ENCODE peak calls at places on chromosomes 3 and 15, in six cellular contexts. Y, Q, E, N, W and J are unnamed samples.

GRCh38 chr3:197811343-197811742 is 20.3 kb downstream of the LRCH3 start:
- DNase-seq in Y (no peak), Q (peak; percentile 75), E (no peak), N (no peak), W (no peak), J (no peak)

GRCh38 chr15:39685999-39686613 is 96.5 kb downstream of the FSIP1 start:
- DNase-seq in Y (peak; percentile 60), Q (peak; percentile 67), E (peak; percentile 39), N (peak; percentile 46), W (no peak), J (peak; percentile 73)

GRCh38 chr3:175005881-175006280 is 146.7 kb downstream of the NAALADL2 start:
- DNase-seq in Y (no peak), Q (no peak), E (no peak), N (no peak), W (no peak), J (no peak)

GRCh38 chr3:195543642-195544536 is 764 bp upstream of the PPP1R2 start:
- DNase-seq in Y (no peak), Q (no peak), E (no peak), N (peak; percentile 42), W (peak; percentile 88), J (no peak)

GRCh38 chr3:10273697-10274305 is 18.9 kb downstream of the GHRL start:
- DNase-seq in Y (no peak), Q (no peak), E (no peak), N (no peak), W (no peak), J (no peak)

GRCh38 chr3:184314700-184315505 is 497 bp downstream of the EIF4G1 start:
- DNase-seq in Y (peak; percentile 52), Q (peak; percentile 79), E (peak; percentile 67), N (peak; percentile 73), W (peak; percentile 94), J (peak; percentile 83)

GRCh38 chr3:151918253-151919029 is 45.0 kb downstream of the SUCNR1 start:
- DNase-seq in Y (peak; percentile 44), Q (no peak), E (peak; percentile 52), N (peak; percentile 61), W (no peak), J (peak; percentile 72)

GRCh38 chr3:88005066-88005465 is 53.7 kb downstream of the CGGBP1 start:
- DNase-seq in Y (peak; percentile 60), Q (no peak), E (peak; percentile 36), N (peak; percentile 26), W (no peak), J (peak; percentile 69)

GRCh38 chr15:64251121-64251520 is 88.3 kb upstream of the PPIB start:
- DNase-seq in Y (no peak), Q (no peak), E (no peak), N (no peak), W (no peak), J (no peak)

GRCh38 chr15:71752604-71753289 is 57.6 kb upstream of the NR2E3 start:
- DNase-seq in Y (peak; percentile 33), Q (peak; percentile 44), E (peak; percentile 9), N (peak; percentile 85), W (no peak), J (peak; percentile 73)

GRCh38 chr3:141390747-141391146 is 22.4 kb downstream of the ZBTB38 start:
- DNase-seq in Y (no peak), Q (no peak), E (no peak), N (no peak), W (no peak), J (no peak)

GRCh38 chr15:89106200-89106599 is 17.9 kb downstream of the ABHD2 start:
- DNase-seq in Y (no peak), Q (no peak), E (no peak), N (no peak), W (no peak), J (no peak)

GRCh38 chr3:61053781-61054496 is 197.3 kb downstream of the FHIT start:
- DNase-seq in Y (no peak), Q (no peak), E (no peak), N (peak; percentile 39), W (no peak), J (no peak)

GRCh38 chr3:161371441-161372320 is at the start of gene SPTSSB:
- DNase-seq in Y (no peak), Q (no peak), E (peak; percentile 57), N (peak; percentile 22), W (peak; percentile 80), J (no peak)

GRCh38 chr3:73683706-73684105 is 59.0 kb upstream of the PDZRN3 start:
- DNase-seq in Y (no peak), Q (no peak), E (no peak), N (no peak), W (no peak), J (no peak)

GRCh38 chr3:17910922-17911321 is 168.5 kb upstream of the TBC1D5 start:
- DNase-seq in Y (peak; percentile 35), Q (no peak), E (no peak), N (no peak), W (no peak), J (no peak)

GRCh38 chr3:95310560-95310959 is 1247.7 kb downstream of the NSUN3 start:
- DNase-seq in Y (no peak), Q (no peak), E (peak; percentile 65), N (no peak), W (no peak), J (no peak)

GRCh38 chr15:49707598-49707997 is 86.8 kb downstream of the DTWD1 start:
- DNase-seq in Y (no peak), Q (no peak), E (no peak), N (no peak), W (no peak), J (no peak)

DNA sequence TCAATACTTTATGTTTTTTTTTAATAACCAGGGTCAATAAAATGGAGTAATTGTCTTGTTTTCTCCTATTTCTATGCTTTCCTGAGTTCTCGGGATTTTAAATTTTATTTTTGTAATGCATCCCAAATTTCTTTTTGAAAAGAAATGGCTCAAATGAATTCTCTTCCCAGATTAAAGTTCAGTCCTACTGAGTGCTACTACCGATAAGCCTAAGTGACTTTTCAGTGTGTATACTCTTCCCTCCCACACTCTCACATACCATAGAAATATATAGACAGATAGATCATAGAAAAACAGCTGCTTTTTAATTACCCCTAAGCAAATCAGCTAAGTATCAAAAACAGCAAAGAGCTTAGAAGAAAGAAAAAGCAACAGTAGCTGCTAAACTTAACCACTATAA is 1.5 kb downstream of the SERPINI1 start:
- DNase-seq in Y (no peak), Q (no peak), E (no peak), N (no peak), W (no peak), J (no peak)
- H3K4me1 ChIP-seq in Y (peaks cover 54% of the 10 kb centered on the region), Q (peaks cover 32% of the 10 kb centered on the region), E (peaks cover 26% of the 10 kb centered on the region), N (peaks cover 4% of the 10 kb centered on the region), W (peaks cover 51% of the 10 kb centered on the region), J (peaks cover 32% of the 10 kb centered on the region)

DNA sequence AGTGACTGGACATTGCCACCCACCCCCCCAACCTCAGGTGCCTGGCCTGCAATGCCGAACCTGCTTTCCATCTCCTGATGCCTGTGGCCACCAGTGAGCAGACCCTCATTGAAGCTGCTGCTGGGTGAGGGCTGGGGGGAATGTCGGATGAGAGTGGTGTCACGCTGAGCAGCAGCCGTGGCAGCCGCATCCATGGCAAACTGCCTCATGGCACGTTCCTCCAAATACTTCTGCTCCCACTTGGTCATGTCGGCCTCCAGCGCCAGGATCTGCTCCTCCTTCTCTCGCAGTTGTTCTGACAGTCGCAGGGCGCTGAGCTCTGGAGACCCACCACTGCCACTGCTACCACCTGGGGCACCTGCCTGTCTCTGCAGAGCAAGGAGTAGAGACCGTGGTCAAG is 14.2 kb downstream of the AMOTL2 start:
- DNase-seq in Y (no peak), Q (no peak), E (no peak), N (no peak), W (peak; percentile 72), J (no peak)
- H3K4me1 ChIP-seq in Y (peaks cover 10% of the 10 kb centered on the region), Q (peaks cover 100% of the 10 kb centered on the region), E (peaks cover 25% of the 10 kb centered on the region), N (peaks cover 6% of the 10 kb centered on the region), W (peaks cover 92% of the 10 kb centered on the region), J (no peaks in the 10 kb centered on the region)

GRCh38 chr3:173743512-173743911 is 346.0 kb downstream of the NLGN1 start:
- DNase-seq in Y (no peak), Q (no peak), E (no peak), N (no peak), W (no peak), J (no peak)

GRCh38 chr3:173745952-173746682 is 348.6 kb downstream of the NLGN1 start:
- DNase-seq in Y (no peak), Q (no peak), E (no peak), N (no peak), W (no peak), J (no peak)

GRCh38 chr3:173742491-173742890 is 344.9 kb downstream of the NLGN1 start:
- DNase-seq in Y (no peak), Q (no peak), E (no peak), N (no peak), W (no peak), J (no peak)

GRCh38 chr3:173743111-173743510 is 345.6 kb downstream of the NLGN1 start:
- DNase-seq in Y (no peak), Q (no peak), E (no peak), N (no peak), W (no peak), J (no peak)

DNA sequence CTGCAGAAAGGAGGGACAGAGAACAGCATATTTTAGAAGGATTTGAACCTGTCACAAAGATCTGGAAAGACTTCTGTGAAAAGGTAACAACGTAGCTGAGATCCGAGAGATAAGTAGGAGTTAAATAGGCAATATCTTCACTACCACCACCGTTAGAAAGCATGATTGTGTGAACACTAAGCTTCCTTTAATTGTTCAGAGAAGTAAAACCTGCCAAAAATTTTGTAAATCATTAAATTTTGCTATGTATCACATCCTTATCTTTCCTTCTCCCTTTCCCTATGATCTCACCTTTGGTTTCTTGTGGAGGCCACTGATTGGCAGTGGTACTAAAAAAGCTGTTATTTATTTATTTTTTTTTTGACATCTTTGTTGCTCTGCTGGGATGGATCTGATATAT is 346.9 kb downstream of the NLGN1 start:
- DNase-seq in Y (no peak), Q (no peak), E (no peak), N (no peak), W (no peak), J (no peak)
- H3K4me1 ChIP-seq in Y (no peaks in the 10 kb centered on the region), Q (no peaks in the 10 kb centered on the region), E (no peaks in the 10 kb centered on the region), N (no peaks in the 10 kb centered on the region), W (no peaks in the 10 kb centered on the region), J (no peaks in the 10 kb centered on the region)

GRCh38 chr3:11570789-11571495 is 72.8 kb downstream of the VGLL4 start:
- DNase-seq in Y (no peak), Q (no peak), E (no peak), N (no peak), W (no peak), J (no peak)

GRCh38 chr3:11570251-11570650 is 73.5 kb downstream of the VGLL4 start:
- DNase-seq in Y (no peak), Q (no peak), E (no peak), N (no peak), W (no peak), J (no peak)

GRCh38 chr3:11568503-11569155 is 75.1 kb downstream of the VGLL4 start:
- DNase-seq in Y (no peak), Q (peak; percentile 72), E (no peak), N (no peak), W (no peak), J (no peak)

GRCh38 chr3:11567516-11568467 is 75.9 kb downstream of the VGLL4 start:
- DNase-seq in Y (no peak), Q (no peak), E (no peak), N (no peak), W (no peak), J (no peak)

DNA sequence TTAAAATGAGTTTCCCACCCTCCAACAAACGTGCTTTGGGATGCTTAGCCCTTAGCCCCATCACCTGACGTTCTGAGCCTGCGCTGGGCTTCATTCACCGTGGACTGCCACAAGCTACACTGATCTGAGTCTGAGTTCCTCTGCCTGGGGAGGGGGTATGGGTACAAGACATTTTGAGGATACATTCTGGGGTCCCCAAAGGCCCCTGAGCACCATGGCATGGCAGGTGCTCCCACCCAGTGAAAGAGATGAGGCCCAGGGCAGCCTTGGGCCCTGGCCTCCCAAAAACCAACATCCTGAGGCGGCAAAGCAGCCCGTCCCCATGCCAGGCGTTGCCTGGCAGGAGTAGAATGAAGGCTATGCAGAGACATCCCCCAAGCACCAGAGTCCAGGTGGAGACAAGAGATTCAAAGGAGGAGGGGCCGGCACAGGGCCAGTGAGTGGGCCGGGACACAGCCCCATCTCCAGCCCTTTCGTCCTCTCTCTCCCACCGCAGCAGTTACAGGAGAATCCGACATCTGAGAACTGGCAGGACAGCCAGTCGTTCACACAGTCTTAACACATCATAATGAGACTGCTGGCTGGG is 74.5 kb downstream of the VGLL4 start:
- DNase-seq in Y (no peak), Q (no peak), E (no peak), N (no peak), W (no peak), J (no peak)
- H3K4me1 ChIP-seq in Y (no peaks in the 10 kb centered on the region), Q (peaks cover 93% of the 10 kb centered on the region), E (no peaks in the 10 kb centered on the region), N (no peaks in the 10 kb centered on the region), W (peaks cover 38% of the 10 kb centered on the region), J (no peaks in the 10 kb centered on the region)